ENCODE peak calls at places on chromosomes 7 and 10, in ten cellular contexts. One of them, this sample, is unnamed.
A peak's percentile ranks its signal among the peaks of the same experiment; 100 is the strongest.

GRCh38 chr7:2938514-2939192 is 94.5 kb upstream of the GNA12 start:
- DNase-seq in ascending aorta: no peak
- DNase-seq in suprapubic skin: peak; percentile 71
- DNase-seq in keratinocyte: no peak
- DNase-seq in IMR-90: no peak
- DNase-seq in K562: no peak
- DNase-seq in endothelial cell of umbilical vein: no peak
- DNase-seq in left lung: peak; percentile 65
- DNase-seq in astrocyte: no peak
- DNase-seq in tibial artery: no peak
- DNase-seq in this sample: no peak

GRCh38 chr10:13993169-13993568 is 337.6 kb downstream of the FRMD4A start:
- DNase-seq in ascending aorta: no peak
- DNase-seq in suprapubic skin: no peak
- DNase-seq in keratinocyte: no peak
- DNase-seq in IMR-90: peak; percentile 90
- DNase-seq in K562: no peak
- DNase-seq in endothelial cell of umbilical vein: no peak
- DNase-seq in left lung: no peak
- DNase-seq in astrocyte: peak; percentile 85
- DNase-seq in tibial artery: no peak
- DNase-seq in this sample: no peak

GRCh38 chr7:12692479-12693259 is 5.2 kb downstream of the ARL4A start:
- DNase-seq in ascending aorta: no peak
- DNase-seq in suprapubic skin: no peak
- DNase-seq in keratinocyte: no peak
- DNase-seq in IMR-90: no peak
- DNase-seq in K562: no peak
- DNase-seq in endothelial cell of umbilical vein: peak; percentile 17
- DNase-seq in left lung: no peak
- DNase-seq in astrocyte: no peak
- DNase-seq in tibial artery: no peak
- DNase-seq in this sample: no peak

GRCh38 chr7:82755705-82756551 is 312.4 kb upstream of the CACNA2D1 start:
- DNase-seq in ascending aorta: no peak
- DNase-seq in suprapubic skin: no peak
- DNase-seq in keratinocyte: no peak
- DNase-seq in IMR-90: peak; percentile 84
- DNase-seq in K562: no peak
- DNase-seq in endothelial cell of umbilical vein: no peak
- DNase-seq in left lung: no peak
- DNase-seq in astrocyte: peak; percentile 71
- DNase-seq in tibial artery: no peak
- DNase-seq in this sample: no peak

GRCh38 chr10:62734781-62735463 is 69.6 kb upstream of the ADO start:
- DNase-seq in ascending aorta: no peak
- DNase-seq in suprapubic skin: no peak
- DNase-seq in keratinocyte: no peak
- DNase-seq in IMR-90: no peak
- DNase-seq in K562: no peak
- DNase-seq in endothelial cell of umbilical vein: no peak
- DNase-seq in left lung: no peak
- DNase-seq in astrocyte: no peak
- DNase-seq in tibial artery: no peak
- DNase-seq in this sample: no peak

GRCh38 chr7:110591341-110591740 is 499.6 kb upstream of the LRRN3 start:
- DNase-seq in ascending aorta: no peak
- DNase-seq in suprapubic skin: no peak
- DNase-seq in keratinocyte: no peak
- DNase-seq in IMR-90: peak; percentile 74
- DNase-seq in K562: no peak
- DNase-seq in endothelial cell of umbilical vein: no peak
- DNase-seq in left lung: no peak
- DNase-seq in astrocyte: no peak
- DNase-seq in tibial artery: no peak
- DNase-seq in this sample: no peak

GRCh38 chr7:3232228-3232627 is 68.8 kb upstream of the SDK1 start:
- DNase-seq in ascending aorta: peak; percentile 16
- DNase-seq in suprapubic skin: no peak
- DNase-seq in keratinocyte: no peak
- DNase-seq in IMR-90: no peak
- DNase-seq in K562: no peak
- DNase-seq in endothelial cell of umbilical vein: no peak
- DNase-seq in left lung: no peak
- DNase-seq in astrocyte: no peak
- DNase-seq in tibial artery: peak; percentile 87
- DNase-seq in this sample: no peak

GRCh38 chr7:85186083-85186520 is 754 bp downstream of the SEMA3D start:
- DNase-seq in ascending aorta: no peak
- DNase-seq in suprapubic skin: no peak
- DNase-seq in keratinocyte: no peak
- DNase-seq in IMR-90: peak; percentile 49
- DNase-seq in K562: no peak
- DNase-seq in endothelial cell of umbilical vein: peak; percentile 60
- DNase-seq in left lung: peak; percentile 43
- DNase-seq in astrocyte: peak; percentile 59
- DNase-seq in tibial artery: peak; percentile 73
- DNase-seq in this sample: peak; percentile 14

GRCh38 chr10:126422561-126422960 is 34.3 kb upstream of the ADAM12 start:
- DNase-seq in ascending aorta: no peak
- DNase-seq in suprapubic skin: no peak
- DNase-seq in keratinocyte: no peak
- DNase-seq in IMR-90: peak; percentile 10
- DNase-seq in K562: no peak
- DNase-seq in endothelial cell of umbilical vein: no peak
- DNase-seq in left lung: no peak
- DNase-seq in astrocyte: peak; percentile 58
- DNase-seq in tibial artery: no peak
- DNase-seq in this sample: no peak

GRCh38 chr10:11180228-11180627 is 162.6 kb downstream of the CELF2 start:
- DNase-seq in ascending aorta: no peak
- DNase-seq in suprapubic skin: no peak
- DNase-seq in keratinocyte: no peak
- DNase-seq in IMR-90: no peak
- DNase-seq in K562: no peak
- DNase-seq in endothelial cell of umbilical vein: no peak
- DNase-seq in left lung: peak; percentile 64
- DNase-seq in astrocyte: no peak
- DNase-seq in tibial artery: no peak
- DNase-seq in this sample: no peak

GRCh38 chr10:19929466-19930140 is 113.4 kb downstream of the PLXDC2 start:
- DNase-seq in ascending aorta: no peak
- DNase-seq in suprapubic skin: no peak
- DNase-seq in keratinocyte: no peak
- DNase-seq in IMR-90: peak; percentile 77
- DNase-seq in K562: no peak
- DNase-seq in endothelial cell of umbilical vein: peak; percentile 61
- DNase-seq in left lung: no peak
- DNase-seq in astrocyte: peak; percentile 86
- DNase-seq in tibial artery: no peak
- DNase-seq in this sample: no peak

GRCh38 chr7:54833021-54833467 is 74.0 kb upstream of the SEC61G start:
- DNase-seq in ascending aorta: no peak
- DNase-seq in suprapubic skin: no peak
- DNase-seq in keratinocyte: no peak
- DNase-seq in IMR-90: no peak
- DNase-seq in K562: no peak
- DNase-seq in endothelial cell of umbilical vein: no peak
- DNase-seq in left lung: peak; percentile 75
- DNase-seq in astrocyte: no peak
- DNase-seq in tibial artery: no peak
- DNase-seq in this sample: no peak

GRCh38 chr10:100037758-100038315 is 28.1 kb upstream of the DNMBP start:
- DNase-seq in ascending aorta: no peak
- DNase-seq in suprapubic skin: no peak
- DNase-seq in keratinocyte: no peak
- DNase-seq in IMR-90: no peak
- DNase-seq in K562: no peak
- DNase-seq in endothelial cell of umbilical vein: no peak
- DNase-seq in left lung: no peak
- DNase-seq in astrocyte: no peak
- DNase-seq in tibial artery: no peak
- DNase-seq in this sample: no peak

DNA sequence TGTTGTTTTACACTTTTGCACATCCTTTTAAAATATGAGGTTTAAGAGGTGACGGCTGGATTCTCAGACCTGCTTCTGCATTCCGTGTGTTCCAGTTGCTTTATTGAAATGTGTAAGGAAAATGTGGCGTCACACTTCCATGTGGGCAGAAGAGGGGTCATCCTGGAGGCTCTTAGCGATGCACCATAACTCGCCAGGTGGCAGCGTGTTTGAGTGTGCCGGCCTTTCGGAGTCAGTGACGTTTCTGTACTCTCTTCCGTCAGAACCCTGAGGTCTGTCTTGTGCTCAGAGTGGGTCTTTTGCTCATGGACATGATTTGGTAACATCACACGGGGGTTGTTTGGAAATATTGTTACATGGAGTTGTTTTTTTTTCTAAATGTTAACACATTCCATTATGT is 9.1 kb downstream of the PPP2R2D start:
- DNase-seq in ascending aorta: no peak
- DNase-seq in suprapubic skin: no peak
- DNase-seq in keratinocyte: no peak
- DNase-seq in IMR-90: no peak
- DNase-seq in K562: no peak
- DNase-seq in endothelial cell of umbilical vein: no peak
- DNase-seq in left lung: no peak
- DNase-seq in astrocyte: no peak
- DNase-seq in tibial artery: peak; percentile 17
- DNase-seq in this sample: no peak
- TF ChIP-seq CTCF in ascending aorta: no peak
- TF ChIP-seq CTCF in suprapubic skin: no peak
- TF ChIP-seq CTCF in keratinocyte: no peak
- TF ChIP-seq CTCF in IMR-90: no peak
- TF ChIP-seq CTCF in K562: no peak
- TF ChIP-seq CTCF in endothelial cell of umbilical vein: no peak
- TF ChIP-seq CTCF in left lung: no peak
- TF ChIP-seq CTCF in astrocyte: no peak
- TF ChIP-seq CTCF in tibial artery: no peak
- TF ChIP-seq CTCF in this sample: no peak

GRCh38 chr10:73916761-73917470 is 6.0 kb downstream of the PLAU start:
- DNase-seq in ascending aorta: no peak
- DNase-seq in suprapubic skin: no peak
- DNase-seq in keratinocyte: no peak
- DNase-seq in IMR-90: peak; percentile 43
- DNase-seq in K562: no peak
- DNase-seq in endothelial cell of umbilical vein: no peak
- DNase-seq in left lung: no peak
- DNase-seq in astrocyte: no peak
- DNase-seq in tibial artery: no peak
- DNase-seq in this sample: no peak
- H3K4me1 ChIP-seq in ascending aorta: peaks cover 5% of the 10 kb centered on the region
- H3K4me1 ChIP-seq in suprapubic skin: peaks cover 74% of the 10 kb centered on the region
- H3K4me1 ChIP-seq in keratinocyte: peaks cover 49% of the 10 kb centered on the region
- H3K4me1 ChIP-seq in IMR-90: peaks cover 19% of the 10 kb centered on the region
- H3K4me1 ChIP-seq in K562: peaks cover 10% of the 10 kb centered on the region
- H3K4me1 ChIP-seq in endothelial cell of umbilical vein: peaks cover 2% of the 10 kb centered on the region
- H3K4me1 ChIP-seq in left lung: peaks cover 50% of the 10 kb centered on the region
- H3K4me1 ChIP-seq in astrocyte: peaks cover 21% of the 10 kb centered on the region
- H3K4me1 ChIP-seq in tibial artery: peaks cover 21% of the 10 kb centered on the region
- H3K4me1 ChIP-seq in this sample: peaks cover 75% of the 10 kb centered on the region

GRCh38 chr10:31920538-31920937 is 8.1 kb downstream of the ARHGAP12 start:
- DNase-seq in ascending aorta: no peak
- DNase-seq in suprapubic skin: no peak
- DNase-seq in keratinocyte: no peak
- DNase-seq in IMR-90: no peak
- DNase-seq in K562: no peak
- DNase-seq in endothelial cell of umbilical vein: no peak
- DNase-seq in left lung: no peak
- DNase-seq in astrocyte: no peak
- DNase-seq in tibial artery: no peak
- DNase-seq in this sample: no peak
- H3K9me3 ChIP-seq in ascending aorta: no peaks in the 10 kb centered on the region
- H3K9me3 ChIP-seq in suprapubic skin: no peaks in the 10 kb centered on the region
- H3K9me3 ChIP-seq in keratinocyte: no peaks in the 10 kb centered on the region
- H3K9me3 ChIP-seq in IMR-90: no peaks in the 10 kb centered on the region
- H3K9me3 ChIP-seq in K562: no peaks in the 10 kb centered on the region
- H3K9me3 ChIP-seq in endothelial cell of umbilical vein: no peaks in the 10 kb centered on the region
- H3K9me3 ChIP-seq in left lung: no peaks in the 10 kb centered on the region
- H3K9me3 ChIP-seq in astrocyte: no peaks in the 10 kb centered on the region
- H3K9me3 ChIP-seq in tibial artery: no peaks in the 10 kb centered on the region
- H3K9me3 ChIP-seq in this sample: peaks cover 5% of the 10 kb centered on the region

GRCh38 chr10:4082851-4083250 is 297.8 kb upstream of the KLF6 start:
- DNase-seq in ascending aorta: no peak
- DNase-seq in suprapubic skin: no peak
- DNase-seq in keratinocyte: no peak
- DNase-seq in IMR-90: no peak
- DNase-seq in K562: no peak
- DNase-seq in endothelial cell of umbilical vein: peak; percentile 63
- DNase-seq in left lung: no peak
- DNase-seq in astrocyte: peak; percentile 78
- DNase-seq in tibial artery: no peak
- DNase-seq in this sample: no peak

GRCh38 chr10:4086041-4086886 is 301.3 kb upstream of the KLF6 start:
- DNase-seq in ascending aorta: no peak
- DNase-seq in suprapubic skin: no peak
- DNase-seq in keratinocyte: no peak
- DNase-seq in IMR-90: no peak
- DNase-seq in K562: no peak
- DNase-seq in endothelial cell of umbilical vein: peak; percentile 77
- DNase-seq in left lung: no peak
- DNase-seq in astrocyte: peak; percentile 43
- DNase-seq in tibial artery: no peak
- DNase-seq in this sample: no peak

GRCh38 chr10:4081691-4082111 is 296.7 kb upstream of the KLF6 start:
- DNase-seq in ascending aorta: no peak
- DNase-seq in suprapubic skin: no peak
- DNase-seq in keratinocyte: no peak
- DNase-seq in IMR-90: no peak
- DNase-seq in K562: no peak
- DNase-seq in endothelial cell of umbilical vein: no peak
- DNase-seq in left lung: no peak
- DNase-seq in astrocyte: peak; percentile 64
- DNase-seq in tibial artery: peak; percentile 62
- DNase-seq in this sample: peak; percentile 43

GRCh38 chr10:4080225-4080624 is 295.2 kb upstream of the KLF6 start:
- DNase-seq in ascending aorta: no peak
- DNase-seq in suprapubic skin: no peak
- DNase-seq in keratinocyte: no peak
- DNase-seq in IMR-90: no peak
- DNase-seq in K562: no peak
- DNase-seq in endothelial cell of umbilical vein: no peak
- DNase-seq in left lung: no peak
- DNase-seq in astrocyte: no peak
- DNase-seq in tibial artery: no peak
- DNase-seq in this sample: no peak

GRCh38 chr10:4083509-4084003 is 298.5 kb upstream of the KLF6 start:
- DNase-seq in ascending aorta: no peak
- DNase-seq in suprapubic skin: no peak
- DNase-seq in keratinocyte: no peak
- DNase-seq in IMR-90: no peak
- DNase-seq in K562: no peak
- DNase-seq in endothelial cell of umbilical vein: peak; percentile 36
- DNase-seq in left lung: no peak
- DNase-seq in astrocyte: peak; percentile 39
- DNase-seq in tibial artery: no peak
- DNase-seq in this sample: no peak
- TF ChIP-seq CTCF in ascending aorta: no peak
- TF ChIP-seq CTCF in suprapubic skin: no peak
- TF ChIP-seq CTCF in keratinocyte: no peak
- TF ChIP-seq CTCF in IMR-90: no peak
- TF ChIP-seq CTCF in K562: no peak
- TF ChIP-seq CTCF in endothelial cell of umbilical vein: no peak
- TF ChIP-seq CTCF in left lung: no peak
- TF ChIP-seq CTCF in astrocyte: no peak
- TF ChIP-seq CTCF in tibial artery: no peak
- TF ChIP-seq CTCF in this sample: no peak

This sample was measured in heart right ventricle.